ENCODE peak calls at places on chromosomes 11 and 22, in five cellular contexts. U is adrenal gland, R is right lobe of liver, B is ovary, Z is HCT116. G is an unnamed sample.
A peak's percentile ranks its signal among the peaks of the same experiment; 100 is the strongest.

GRCh38 chr11:70467196-70468085 is 69.1 kb downstream of the CTTN start:
- DNase-seq in U (peak; percentile 71), R (peak; percentile 61), B (peak; percentile 67), Z (peak; percentile 33), G (peak; percentile 74)

GRCh38 chr11:125407046-125407445 is 89.0 kb downstream of the FEZ1 start:
- DNase-seq in U (no peak), R (no peak), B (no peak), Z (no peak), G (no peak)

GRCh38 chr11:62001450-62002178 is 34.2 kb upstream of the FTH1 start:
- DNase-seq in U (no peak), R (peak; percentile 81), B (peak; percentile 87), Z (no peak), G (peak; percentile 73)

GRCh38 chr11:69249086-69249640 is 44.8 kb upstream of the MYEOV start:
- DNase-seq in U (no peak), R (no peak), B (no peak), Z (no peak), G (no peak)

GRCh38 chr22:21661991-21662390 is 3.8 kb upstream of the PPIL2 start:
- DNase-seq in U (no peak), R (no peak), B (no peak), Z (no peak), G (no peak)

GRCh38 chr11:121582296-121582695 is 129.5 kb upstream of the SORL1-AS1 start:
- DNase-seq in U (no peak), R (no peak), B (no peak), Z (no peak), G (no peak)

GRCh38 chr11:78319453-78319955 is 98.1 kb downstream of the GAB2 start:
- DNase-seq in U (no peak), R (no peak), B (no peak), Z (no peak), G (no peak)

GRCh38 chr11:116928102-116928777 is 90.8 kb upstream of the APOA1 start:
- DNase-seq in U (no peak), R (no peak), B (no peak), Z (no peak), G (no peak)

GRCh38 chr11:78022397-78023396 is at the start of gene KCTD14:
- DNase-seq in U (peak; percentile 77), R (peak; percentile 77), B (peak; percentile 50), Z (no peak), G (peak; percentile 75)

GRCh38 chr11:99368579-99368978 is 347.8 kb downstream of the CNTN5 start:
- DNase-seq in U (no peak), R (no peak), B (no peak), Z (no peak), G (no peak)

GRCh38 chr11:86938900-86939880 is 16.0 kb downstream of the FZD4 start:
- DNase-seq in U (no peak), R (no peak), B (no peak), Z (peak; percentile 37), G (no peak)

GRCh38 chr11:77351281-77351905 is 49.9 kb upstream of the GDPD4 start:
- DNase-seq in U (no peak), R (no peak), B (no peak), Z (no peak), G (no peak)

GRCh38 chr11:70735976-70736375 is 337.6 kb downstream of the CTTN start:
- DNase-seq in U (no peak), R (no peak), B (no peak), Z (no peak), G (no peak)

GRCh38 chr22:17213976-17214375 is 5.3 kb downstream of the ADA2 start:
- DNase-seq in U (peak; percentile 43), R (peak; percentile 83), B (no peak), Z (peak; percentile 40), G (peak; percentile 38)

GRCh38 chr11:86183694-86184093 is 60.9 kb upstream of the EED start:
- DNase-seq in U (no peak), R (no peak), B (no peak), Z (no peak), G (no peak)

GRCh38 chr11:65620666-65621065 is 5.1 kb downstream of the PCNX3 start:
- DNase-seq in U (no peak), R (no peak), B (no peak), Z (no peak), G (no peak)
- TF ChIP-seq POLR2A in U (no peak), R (no peak), B (no peak), Z (no peak), G (no peak)

GRCh38 chr22:48753752-48754517 is 1073.7 kb downstream of the BRD1 start:
- DNase-seq in U (no peak), R (no peak), B (no peak), Z (no peak), G (peak; percentile 15)

GRCh38 chr22:48751539-48752437 is 1075.9 kb downstream of the BRD1 start:
- DNase-seq in U (no peak), R (no peak), B (no peak), Z (no peak), G (peak; percentile 23)

GRCh38 chr22:48752451-48753380 is 1075.0 kb downstream of the BRD1 start:
- DNase-seq in U (no peak), R (no peak), B (no peak), Z (no peak), G (peak; percentile 20)

GRCh38 chr22:48754611-48755331 is 1072.9 kb downstream of the BRD1 start:
- DNase-seq in U (no peak), R (no peak), B (no peak), Z (no peak), G (peak; percentile 10)

DNA sequence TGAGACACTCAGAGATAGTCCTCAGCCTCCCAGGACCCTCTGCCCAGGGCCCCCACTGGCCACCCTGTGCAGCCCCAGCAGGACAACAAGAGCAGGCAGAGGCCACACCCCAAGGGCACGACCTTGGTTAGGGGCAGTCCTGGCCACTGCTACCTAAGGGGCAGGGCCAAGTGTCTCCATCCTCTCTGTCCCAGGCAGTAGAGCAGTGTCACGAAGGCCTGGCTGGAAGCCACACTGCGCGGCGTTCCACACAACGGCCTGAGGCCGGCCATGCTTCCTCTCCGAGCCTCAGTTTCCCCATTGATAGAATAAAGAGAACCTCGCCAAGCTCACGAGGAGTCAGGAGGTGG is 1074.3 kb downstream of the BRD1 start:
- DNase-seq in U (no peak), R (no peak), B (no peak), Z (no peak), G (peak; percentile 5)
- H3K27ac ChIP-seq in U (no peak overlapping the region), R (no peak overlapping the region), B (no peak overlapping the region), Z (no peak overlapping the region), G (no peak overlapping the region)

GRCh38 chr22:31346255-31346732 is at the start of gene PATZ1:
- DNase-seq in U (peak; percentile 83), R (no peak), B (peak; percentile 87), Z (peak; percentile 51), G (peak; percentile 68)

GRCh38 chr22:31346733-31347250 is 646 bp upstream of the PATZ1 start:
- DNase-seq in U (peak; percentile 63), R (peak; percentile 74), B (peak; percentile 83), Z (no peak), G (peak; percentile 63)

GRCh38 chr22:31345331-31346254 is 553 bp downstream of the PATZ1 start:
- DNase-seq in U (peak; percentile 79), R (peak; percentile 89), B (peak; percentile 91), Z (peak; percentile 68), G (peak; percentile 88)

GRCh38 chr22:31348766-31349165 is 2.6 kb upstream of the PATZ1 start:
- DNase-seq in U (no peak), R (no peak), B (no peak), Z (no peak), G (no peak)

DNA sequence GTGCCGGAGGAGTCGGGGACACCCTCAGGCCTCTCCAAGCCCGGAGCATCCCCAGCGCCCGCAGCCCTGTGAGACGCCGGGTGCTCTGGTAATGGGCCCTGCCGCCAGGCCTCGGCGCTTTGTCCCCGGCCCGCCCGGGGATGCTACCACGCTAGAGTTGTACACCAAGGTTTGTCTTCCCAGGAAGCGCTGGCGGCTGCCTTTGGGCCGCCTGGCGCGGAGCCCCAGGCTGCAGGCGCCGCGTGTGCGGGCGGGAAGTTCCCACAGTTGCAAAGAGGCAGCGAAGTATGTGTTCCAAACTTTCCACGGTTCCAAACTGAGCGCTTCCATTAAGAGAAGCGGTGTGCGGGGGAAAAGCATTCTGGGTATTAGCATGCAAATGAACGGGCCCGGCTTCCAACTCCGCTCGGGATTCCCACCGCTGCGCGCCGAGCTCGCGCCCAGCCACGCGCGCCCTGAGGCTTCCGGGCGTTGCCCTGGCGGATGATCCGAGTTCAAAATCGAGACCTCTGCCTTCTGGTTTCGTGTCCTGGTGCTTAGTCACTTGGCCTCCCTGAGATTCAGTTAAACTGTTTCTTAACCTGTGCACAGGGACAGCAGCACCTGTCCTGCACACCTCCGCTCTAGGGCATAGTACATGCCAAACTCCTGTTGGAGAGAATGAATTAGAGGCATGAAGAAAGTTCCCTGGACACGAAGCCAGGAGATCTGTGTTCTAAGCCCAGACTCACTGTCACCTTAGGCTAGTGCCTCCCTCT is 1.3 kb upstream of the PATZ1 start:
- DNase-seq in U (peak; percentile 71), R (peak; percentile 69), B (peak; percentile 77), Z (peak; percentile 50), G (peak; percentile 67)
- TF ChIP-seq POLR2A in U (peak; percentile 45), R (no peak), B (no peak), Z (peak; percentile 75), G (no peak)

GRCh38 chr22:19241593-19241906 is 50.0 kb downstream of the CLTCL1 start:
- DNase-seq in U (no peak), R (no peak), B (no peak), Z (no peak), G (no peak)
- H3K27ac ChIP-seq in U (no peak overlapping the region), R (no peak overlapping the region), B (no peak overlapping the region), Z (no peak overlapping the region), G (no peak overlapping the region)

GRCh38 chr22:39349967-39350802 is at the start of gene SYNGR1:
- DNase-seq in U (peak; percentile 46), R (no peak), B (peak; percentile 71), Z (no peak), G (peak; percentile 26)
- TF ChIP-seq POLR2A in U (no peak), R (no peak), B (peak; percentile 53), Z (no peak), G (no peak)

GRCh38 chr11:44948155-44948554 is 2.5 kb downstream of the TP53I11 start:
- DNase-seq in U (no peak), R (no peak), B (no peak), Z (no peak), G (no peak)

GRCh38 chr11:44945639-44946038 is 5.0 kb downstream of the TP53I11 start:
- DNase-seq in U (no peak), R (peak; percentile 60), B (peak; percentile 43), Z (no peak), G (no peak)

GRCh38 chr11:44947114-44947513 is 3.6 kb downstream of the TP53I11 start:
- DNase-seq in U (no peak), R (peak; percentile 45), B (no peak), Z (no peak), G (no peak)

GRCh38 chr11:44944853-44945235 is 5.8 kb downstream of the TP53I11 start:
- DNase-seq in U (no peak), R (no peak), B (no peak), Z (no peak), G (no peak)

DNA sequence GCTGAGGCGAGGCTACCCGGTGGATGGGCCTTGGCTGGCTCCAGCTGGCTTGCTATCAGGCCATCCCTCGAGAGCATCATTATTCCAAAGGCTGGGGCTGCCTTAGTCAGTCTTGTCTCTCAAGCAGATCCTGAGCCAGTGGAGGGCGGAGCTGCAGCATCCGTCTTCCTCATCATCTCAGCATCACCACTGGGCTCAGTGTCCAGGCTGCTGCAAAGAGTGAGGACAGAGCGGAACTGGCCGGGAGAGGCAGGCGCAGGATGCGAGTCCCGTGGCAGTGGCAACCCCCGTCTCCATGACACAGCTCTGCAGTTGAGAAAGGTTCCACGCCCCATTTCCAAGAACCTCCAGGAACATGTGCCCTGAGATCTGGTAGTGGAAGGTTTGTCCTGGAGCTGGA is 4.4 kb downstream of the TP53I11 start:
- DNase-seq in U (no peak), R (no peak), B (no peak), Z (no peak), G (no peak)
- H3K27ac ChIP-seq in U (no peak overlapping the region), R (peak overlapping the region; percentile 33), B (no peak overlapping the region), Z (no peak overlapping the region), G (peak overlapping the region; percentile 10)

GRCh38 chr11:9574806-9575530 is 1.5 kb downstream of the WEE1 start:
- DNase-seq in U (peak; percentile 82), R (peak; percentile 47), B (peak; percentile 55), Z (peak; percentile 56), G (peak; percentile 44)
- TF ChIP-seq POLR2A in U (peak; percentile 78), R (peak; percentile 92), B (peak; percentile 77), Z (no peak), G (no peak)